ENCODE peak calls at places on chromosomes 16 and 17, in seven cellular contexts. F, X, W, R, U, E and N are unnamed samples.

GRCh38 chr16:84550096-84550495 is 45.6 kb upstream of the MEAK7 start:
- DNase-seq in X (peak; percentile 30), E (peak; percentile 76), U (no peak), W (no peak), F (no peak), R (no peak), N (no peak)

GRCh38 chr16:85617948-85618347 is 4.8 kb downstream of the GSE1 start:
- DNase-seq in R (peak; percentile 76), W (no peak), U (no peak), E (peak; percentile 68), X (no peak), F (no peak), N (no peak)

GRCh38 chr17:20226814-20227482 is 217.8 kb downstream of the SPECC1 start:
- DNase-seq in X (peak; percentile 79), W (peak; percentile 84), F (peak; percentile 68), U (peak; percentile 74), R (peak; percentile 82), E (peak; percentile 79), N (peak; percentile 71)

GRCh38 chr17:17944743-17945142 is 27.5 kb downstream of the TOM1L2 start:
- DNase-seq in F (no peak), R (no peak), U (no peak), W (no peak), X (no peak), E (no peak), N (no peak)

GRCh38 chr16:27795992-27796614 is 246.2 kb downstream of the KATNIP start:
- DNase-seq in U (no peak), F (no peak), W (peak; percentile 42), E (peak; percentile 50), R (peak; percentile 40), X (peak; percentile 50), N (peak; percentile 28)

GRCh38 chr16:27318399-27319256 is 4.9 kb downstream of the IL4R start:
- DNase-seq in R (no peak), E (peak; percentile 97), X (peak; percentile 65), W (peak; percentile 53), F (no peak), U (no peak), N (no peak)

GRCh38 chr16:12341423-12341822 is 364.9 kb downstream of the SNX29 start:
- DNase-seq in U (no peak), E (peak; percentile 4), F (no peak), X (peak; percentile 81), W (no peak), R (no peak), N (no peak)

GRCh38 chr17:80119271-80119791 is 17.9 kb downstream of the GAA start:
- DNase-seq in U (no peak), E (no peak), X (no peak), F (no peak), R (no peak), W (no peak), N (no peak)

GRCh38 chr16:89013111-89013510 is 36.1 kb upstream of the CBFA2T3 start:
- DNase-seq in F (no peak), W (no peak), E (no peak), U (no peak), R (no peak), X (no peak), N (peak; percentile 22)

GRCh38 chr17:82050761-82051641 is 610 bp downstream of the RFNG start:
- DNase-seq in U (no peak), E (no peak), X (no peak), F (no peak), R (no peak), W (no peak), N (no peak)

GRCh38 chr16:27242868-27243590 is 25.5 kb downstream of the NSMCE1 start:
- DNase-seq in R (no peak), X (peak; percentile 97), E (no peak), F (peak; percentile 94), U (no peak), W (no peak), N (no peak)

GRCh38 chr16:4373909-4374742 is 2.5 kb downstream of the VASN start:
- DNase-seq in E (peak; percentile 76), U (peak; percentile 70), R (peak; percentile 83), X (peak; percentile 92), F (peak; percentile 93), W (peak; percentile 68), N (peak; percentile 68)

GRCh38 chr16:14399397-14400284 is 230.4 kb downstream of the PARN start:
- DNase-seq in U (no peak), E (peak; percentile 67), X (peak; percentile 69), W (peak; percentile 25), F (no peak), R (no peak), N (no peak)

GRCh38 chr16:50781043-50781442 is 39.2 kb downstream of the CYLD start:
- DNase-seq in W (no peak), F (no peak), U (no peak), E (peak; percentile 27), X (no peak), R (no peak), N (no peak)

GRCh38 chr16:57988929-57989328 is 11.5 kb downstream of the ZNF319 start:
- DNase-seq in W (peak; percentile 40), E (peak; percentile 92), U (peak; percentile 84), R (no peak), X (no peak), F (no peak), N (peak; percentile 56)

GRCh38 chr17:37698132-37698615 is 46.7 kb downstream of the HNF1B start:
- DNase-seq in W (no peak), U (no peak), R (no peak), E (peak; percentile 92), F (no peak), X (peak; percentile 46), N (no peak)

GRCh38 chr17:3964203-3965122 is at the start of gene ATP2A3:
- DNase-seq in F (no peak), U (no peak), W (peak; percentile 57), R (peak; percentile 60), E (no peak), X (no peak), N (peak; percentile 58)

DNA sequence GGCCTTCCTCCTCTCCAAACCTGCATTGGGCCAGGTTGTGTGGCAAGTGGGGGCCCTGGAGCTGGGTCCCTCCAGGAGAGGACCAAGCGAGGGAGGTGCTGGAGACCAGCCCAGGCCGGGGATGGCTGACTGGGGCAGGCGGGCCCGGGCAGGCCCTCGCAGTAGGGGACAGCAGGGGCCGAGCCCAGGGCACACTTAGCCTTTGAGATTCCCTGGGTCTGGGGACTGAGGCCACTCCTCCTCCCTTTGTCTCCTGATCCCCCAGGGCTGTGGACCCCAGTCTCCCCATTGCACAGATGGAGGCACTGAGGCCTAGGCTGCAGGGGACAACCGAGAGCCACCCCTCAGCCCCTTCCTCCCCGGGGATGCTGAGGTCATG is 5.2 kb downstream of the FOXJ1 start:
- DNase-seq in U (no peak), E (no peak), R (no peak), F (no peak), W (no peak), X (no peak), N (no peak)
- H3K4me3 ChIP-seq in U (no peak overlapping the region), E (no peak overlapping the region), R (no peak overlapping the region), F (no peak overlapping the region), W (no peak overlapping the region), X (no peak overlapping the region), N (no peak overlapping the region)

DNA sequence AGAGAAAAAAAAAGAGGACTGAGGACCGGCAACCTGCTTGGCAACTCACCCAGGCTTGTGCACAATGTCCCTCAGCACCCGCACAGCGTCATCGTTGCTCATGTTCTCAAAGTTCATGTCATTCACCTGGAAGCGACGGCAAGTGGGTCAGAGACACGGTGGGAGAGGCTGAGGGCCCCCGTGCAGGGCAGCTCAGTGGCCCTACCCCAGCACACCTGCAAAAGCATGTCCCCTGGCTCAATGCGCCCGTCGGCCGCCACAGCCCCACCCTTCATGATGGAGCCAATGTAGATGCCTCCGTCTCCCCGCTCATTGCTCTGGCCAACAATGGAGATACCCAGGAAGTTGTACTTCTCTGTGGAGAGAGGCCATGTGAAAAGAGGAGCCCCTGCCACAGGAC is 5.4 kb downstream of the DVL2 start:
- DNase-seq in F (no peak), E (no peak), R (no peak), X (no peak), W (no peak), U (no peak), N (no peak)
- H3K4me3 ChIP-seq in F (no peak overlapping the region), E (no peak overlapping the region), R (no peak overlapping the region), X (no peak overlapping the region), W (no peak overlapping the region), U (no peak overlapping the region), N (no peak overlapping the region)

GRCh38 chr17:64216385-64217248 is 46.4 kb downstream of the TEX2 start:
- DNase-seq in X (peak; percentile 69), F (no peak), R (peak; percentile 53), U (no peak), W (peak; percentile 50), E (no peak), N (peak; percentile 39)
- H3K4me3 ChIP-seq in X (no peak overlapping the region), F (no peak overlapping the region), R (no peak overlapping the region), U (no peak overlapping the region), W (no peak overlapping the region), E (no peak overlapping the region), N (no peak overlapping the region)

GRCh38 chr17:50220811-50221210 is 19.4 kb upstream of the COL1A1 start:
- DNase-seq in U (no peak), R (no peak), F (no peak), W (no peak), E (no peak), X (no peak), N (no peak)

GRCh38 chr17:50218071-50218759 is 16.8 kb upstream of the COL1A1 start:
- DNase-seq in R (no peak), E (no peak), X (peak; percentile 79), U (no peak), W (no peak), F (no peak), N (no peak)

GRCh38 chr17:50218771-50219315 is 17.4 kb upstream of the COL1A1 start:
- DNase-seq in W (no peak), E (peak; percentile 68), F (peak; percentile 89), R (no peak), U (no peak), X (peak; percentile 97), N (no peak)

GRCh38 chr17:50219345-50219744 is 17.9 kb upstream of the COL1A1 start:
- DNase-seq in F (peak; percentile 56), E (peak; percentile 79), W (no peak), R (no peak), U (no peak), X (peak; percentile 94), N (no peak)

DNA sequence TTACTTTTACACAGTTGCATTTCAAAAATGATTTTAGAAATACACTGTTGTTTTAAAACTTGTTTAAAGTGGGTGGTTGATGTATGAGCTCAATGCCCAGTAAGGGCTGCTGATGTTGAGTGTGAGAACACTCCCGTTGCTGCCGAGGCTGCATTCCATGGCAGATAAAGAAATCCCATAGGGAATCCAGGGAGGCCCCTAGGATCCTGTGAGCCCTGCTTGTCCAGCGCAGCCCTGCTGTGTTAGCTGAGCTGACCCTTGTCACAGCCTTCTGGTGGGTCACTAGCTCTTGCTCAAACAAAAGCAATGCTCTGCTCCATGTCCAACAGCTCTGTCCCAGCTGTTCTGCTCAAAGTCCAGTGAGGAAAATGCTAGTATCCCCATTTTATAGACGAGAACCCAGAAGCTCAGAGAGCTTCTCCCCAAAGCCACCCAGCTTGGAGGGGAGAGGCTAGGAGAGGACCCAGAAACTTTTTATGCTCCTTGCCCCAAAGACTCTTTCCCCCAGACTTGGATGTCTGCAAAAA is 18.6 kb upstream of the COL1A1 start:
- DNase-seq in E (no peak), U (no peak), W (peak; percentile 45), F (no peak), R (no peak), X (peak; percentile 89), N (no peak)
- H3K4me3 ChIP-seq in E (no peak overlapping the region), U (no peak overlapping the region), W (no peak overlapping the region), F (peak overlapping the region; percentile 40), R (no peak overlapping the region), X (no peak overlapping the region), N (no peak overlapping the region)

GRCh38 chr16:76955629-76956028 is 235.4 kb upstream of the MON1B start:
- DNase-seq in U (no peak), F (no peak), W (no peak), E (peak; percentile 51), R (no peak), X (peak; percentile 67), N (no peak)
- H3K4me3 ChIP-seq in U (no peak overlapping the region), F (no peak overlapping the region), W (no peak overlapping the region), E (no peak overlapping the region), R (no peak overlapping the region), X (no peak overlapping the region), N (no peak overlapping the region)